ENCODE peak calls at places on chromosomes 1 and 21, in eight cellular contexts. N is CD8-positive, alpha-beta T cell; E is NCI-H69; S is fibroblast of the conjunctiva; Z is transverse colon; W is H4; T is activated naive CD4-positive, alpha-beta T cell treated with anti-CD3 and anti-CD28 coated beads, Interleukin-2, amount 50 U/mL, for 16 hours; J is activated T-cell treated with anti-CD3 and anti-CD28 coated beads, Interleukin-2, amount 50 U/mL, for 24 hours. Q is an unnamed sample.

GRCh38 chr1:223347583-223347982 is 16.4 kb downstream of the SUSD4 start:
- DNase-seq in N (no peak), E (no peak), S (no peak), Z (no peak), W (no peak), T (no peak), J (no peak), Q (no peak)

GRCh38 chr1:87959236-87959635 is 630.6 kb downstream of the LMO4 start:
- DNase-seq in N (no peak), E (no peak), S (no peak), Z (no peak), W (no peak), T (no peak), J (no peak), Q (peak)

GRCh38 chr1:67053535-67053784 is 488 bp downstream of the SLC35D1 start:
- DNase-seq in N (no peak), E (peak), S (no peak), Z (peak), W (no peak), T (no peak), J (no peak), Q (peak)

GRCh38 chr1:83697220-83697619 is 301.7 kb downstream of the TTLL7 start:
- DNase-seq in N (no peak), E (no peak), S (no peak), Z (no peak), W (no peak), T (no peak), J (no peak), Q (peak)

GRCh38 chr1:32900956-32901822 is at the start of gene TMEM54:
- DNase-seq in N (no peak), E (peak), S (no peak), Z (peak), W (no peak), T (no peak), J (peak), Q (peak)

GRCh38 chr1:231869364-231869763 is 242.8 kb downstream of the DISC1 start:
- DNase-seq in N (no peak), E (no peak), S (no peak), Z (no peak), W (no peak), T (no peak), J (no peak), Q (no peak)

GRCh38 chr1:62188111-62188510 is 6.5 kb upstream of the L1TD1 start:
- DNase-seq in N (no peak), E (no peak), S (no peak), Z (no peak), W (no peak), T (no peak), J (no peak), Q (no peak)

GRCh38 chr1:150543500-150544143 is 5.6 kb upstream of the ADAMTSL4 start:
- DNase-seq in N (no peak), E (peak), S (no peak), Z (peak), W (no peak), T (no peak), J (no peak), Q (peak)

GRCh38 chr1:115980998-115981993 is 5.0 kb downstream of the SLC22A15 start:
- DNase-seq in N (no peak), E (peak), S (peak), Z (no peak), W (peak), T (no peak), J (peak), Q (peak)

GRCh38 chr1:150973258-150973825 is 1.3 kb downstream of the CERS2 start:
- DNase-seq in N (peak), E (peak), S (no peak), Z (peak), W (no peak), T (peak), J (no peak), Q (peak)

GRCh38 chr21:42013338-42013737 is 3.2 kb upstream of the ZBTB21 start:
- DNase-seq in N (no peak), E (peak), S (no peak), Z (no peak), W (no peak), T (no peak), J (no peak), Q (no peak)

GRCh38 chr1:25991937-25992688 is 5.8 kb downstream of the PAFAH2 start:
- DNase-seq in N (no peak), E (peak), S (no peak), Z (no peak), W (no peak), T (no peak), J (no peak), Q (no peak)

GRCh38 chr1:119310301-119310700 is 58.3 kb upstream of the HAO2 start:
- DNase-seq in N (no peak), E (no peak), S (no peak), Z (no peak), W (no peak), T (no peak), J (no peak), Q (peak)

GRCh38 chr1:40519517-40519916 is 10.9 kb downstream of the EXO5 start:
- DNase-seq in N (no peak), E (no peak), S (no peak), Z (no peak), W (no peak), T (no peak), J (no peak), Q (no peak)

GRCh38 chr1:64744492-64745180 is at the start of gene RAVER2:
- DNase-seq in N (peak), E (peak), S (peak), Z (peak), W (peak), T (peak), J (peak), Q (peak)

GRCh38 chr1:180680558-180681144 is 48.8 kb downstream of the XPR1 start:
- DNase-seq in N (no peak), E (no peak), S (peak), Z (no peak), W (peak), T (no peak), J (no peak), Q (no peak)

GRCh38 chr21:39452207-39452964 is 616 bp downstream of the SH3BGR start:
- DNase-seq in N (no peak), E (no peak), S (peak), Z (no peak), W (peak), T (no peak), J (no peak), Q (no peak)

GRCh38 chr1:30706528-30706927 is 16.9 kb downstream of the MATN1 start:
- DNase-seq in N (no peak), E (peak), S (no peak), Z (no peak), W (no peak), T (no peak), J (no peak), Q (peak)